ENCODE peak calls at places on chromosome 17, in nine cellular contexts. V is nephron progenitor cell; W is cardiac fibroblast; G is D721Med; E is nucleus accumbens; I is fibroblast of pulmonary artery; H is left kidney; M is mucosa of descending colon; L is activated naive CD4-positive, alpha-beta T cell treated with Interleukin-2 at 50 U/mL for 16 hours. B is an unnamed sample.

GRCh38 chr17:80163315-80163714 is 6.5 kb upstream of the CARD14 start:
- DNase-seq in V (no peak), W (peak), G (no peak), E (no peak), I (no peak), H (no peak), M (no peak), L (no peak), B (no peak)

GRCh38 chr17:29726721-29727252 is 104.1 kb upstream of the CORO6 start:
- DNase-seq in V (no peak), W (peak), G (no peak), E (no peak), I (peak), H (peak), M (no peak), L (no peak), B (no peak)

GRCh38 chr17:7445011-7445927 is at the start of gene CHRNB1:
- DNase-seq in V (peak), W (peak), G (no peak), E (peak), I (no peak), H (peak), M (peak), L (peak), B (no peak)

GRCh38 chr17:38742431-38743308 is 5.5 kb downstream of the PCGF2 start:
- DNase-seq in V (no peak), W (peak), G (no peak), E (no peak), I (peak), H (peak), M (no peak), L (no peak), B (peak)

GRCh38 chr17:40555296-40556190 is 9.7 kb downstream of the CCR7 start:
- DNase-seq in V (no peak), W (no peak), G (no peak), E (no peak), I (no peak), H (no peak), M (no peak), L (no peak), B (no peak)

GRCh38 chr17:49991409-49991808 is 3.6 kb downstream of the DLX3 start:
- DNase-seq in V (no peak), W (no peak), G (no peak), E (no peak), I (no peak), H (no peak), M (no peak), L (no peak), B (no peak)

GRCh38 chr17:7404737-7405412 is 978 bp upstream of the TMEM256 start:
- DNase-seq in V (peak), W (peak), G (no peak), E (peak), I (peak), H (no peak), M (peak), L (peak), B (peak)

GRCh38 chr17:38572665-38573365 is 32.9 kb downstream of the SRCIN1 start:
- DNase-seq in V (peak), W (no peak), G (peak), E (peak), I (no peak), H (peak), M (no peak), L (no peak), B (no peak)

GRCh38 chr17:17305282-17305801 is 2.2 kb downstream of the NT5M start:
- DNase-seq in V (peak), W (no peak), G (no peak), E (no peak), I (no peak), H (peak), M (peak), L (peak), B (no peak)

GRCh38 chr17:66712453-66712852 is 122.5 kb upstream of the CACNG5 start:
- DNase-seq in V (no peak), W (no peak), G (no peak), E (no peak), I (no peak), H (no peak), M (no peak), L (no peak), B (no peak)

GRCh38 chr17:62064029-62064790 is 868 bp downstream of the MED13 start:
- DNase-seq in V (no peak), W (peak), G (no peak), E (no peak), I (peak), H (no peak), M (no peak), L (no peak), B (no peak)

GRCh38 chr17:48012151-48012520 is 25.5 kb downstream of the COPZ2 start:
- DNase-seq in V (peak), W (no peak), G (peak), E (peak), I (no peak), H (peak), M (peak), L (peak), B (no peak)

GRCh38 chr17:35084987-35085386 is 21.5 kb upstream of the RFFL start:
- DNase-seq in V (no peak), W (no peak), G (no peak), E (no peak), I (peak), H (no peak), M (no peak), L (no peak), B (no peak)

GRCh38 chr17:58338907-58339774 is 10.5 kb upstream of the TSPOAP1 start:
- DNase-seq in V (peak), W (peak), G (no peak), E (no peak), I (peak), H (peak), M (peak), L (peak), B (no peak)

GRCh38 chr17:78342438-78343098 is 17.3 kb downstream of the SOCS3 start:
- DNase-seq in V (no peak), W (peak), G (no peak), E (peak), I (peak), H (peak), M (peak), L (no peak), B (peak)

B was measured in tibial nerve.